ENCODE peak calls at places on chromosomes 11 and 22, in six cellular contexts. Y is stomach, S is suprapubic skin, P is GM12878, N is H1, X is K562. A is an unnamed sample.

GRCh38 chr11:78066471-78066870 is 2.8 kb downstream of the THRSP start:
- DNase-seq in Y (no peak), S (no peak), P (no peak), N (no peak), X (no peak), A (no peak)

GRCh38 chr11:8265681-8266241 is 2.1 kb upstream of the LMO1 start:
- DNase-seq in Y (no peak), S (peak), P (no peak), N (no peak), X (no peak), A (no peak)

GRCh38 chr11:29816359-29816758 is 200.5 kb downstream of the KCNA4 start:
- DNase-seq in Y (no peak), S (no peak), P (no peak), N (no peak), X (no peak), A (no peak)

GRCh38 chr22:39221999-39222686 is 22.6 kb downstream of the PDGFB start:
- DNase-seq in Y (no peak), S (no peak), P (no peak), N (no peak), X (no peak), A (no peak)

GRCh38 chr11:66860449-66860831 is 3.6 kb downstream of the LRFN4 start:
- DNase-seq in Y (no peak), S (peak), P (no peak), N (no peak), X (no peak), A (no peak)

GRCh38 chr22:41468381-41469217 is at the start of the genes ACO2 and PHF5A:
- DNase-seq in Y (peak), S (peak), P (peak), N (peak), X (peak), A (peak)

GRCh38 chr11:95596011-95596489 is 193.5 kb downstream of the FAM76B start:
- DNase-seq in Y (no peak), S (no peak), P (no peak), N (no peak), X (peak), A (no peak)

GRCh38 chr22:50699754-50700386 is 27.2 kb downstream of the SHANK3 start:
- DNase-seq in Y (no peak), S (peak), P (no peak), N (no peak), X (peak), A (no peak)

GRCh38 chr11:843818-844692 is 1.4 kb downstream of the TSPAN4 start:
- DNase-seq in Y (peak), S (peak), P (no peak), N (peak), X (peak), A (peak)

GRCh38 chr11:47259178-47259977 is 1.6 kb downstream of the NR1H3 start:
- DNase-seq in Y (peak), S (no peak), P (no peak), N (peak), X (peak), A (peak)

GRCh38 chr22:45087802-45088201 is 75.9 kb upstream of the NUP50 start:
- DNase-seq in Y (no peak), S (no peak), P (no peak), N (no peak), X (peak), A (no peak)

DNA sequence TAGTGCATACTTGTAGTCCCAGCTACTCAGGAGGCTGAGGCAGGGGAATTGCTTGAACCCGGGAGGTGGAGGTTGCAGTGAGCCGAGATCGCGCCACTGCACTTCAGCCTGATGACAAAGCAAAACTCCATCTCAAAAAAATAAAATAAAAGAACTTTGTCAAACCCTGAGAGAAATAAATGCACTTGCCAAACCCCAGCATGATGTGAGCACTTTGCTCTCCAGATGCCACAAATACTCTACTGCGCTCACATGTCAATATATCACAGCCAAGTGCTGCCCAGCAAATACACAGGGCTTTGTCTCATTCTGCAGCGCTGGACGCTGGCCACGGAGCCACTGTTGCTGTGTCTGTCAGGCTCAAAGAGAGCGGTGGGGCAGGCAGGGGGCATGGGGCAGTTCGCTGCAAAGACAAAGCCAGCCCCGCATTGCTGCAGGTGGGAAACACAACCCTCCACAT is 45.1 kb downstream of the AHNAK start:
- DNase-seq in Y (peak), S (peak), P (no peak), N (no peak), X (peak), A (no peak)
- H3K4me3 ChIP-seq in Y (no peak), S (no peak), P (no peak), N (no peak), X (no peak), A (no peak)

GRCh38 chr22:49152930-49153770 is 674.5 kb downstream of the BRD1 start:
- DNase-seq in Y (no peak), S (peak), P (no peak), N (no peak), X (no peak), A (no peak)

GRCh38 chr22:49153921-49154320 is 673.8 kb downstream of the BRD1 start:
- DNase-seq in Y (no peak), S (no peak), P (no peak), N (no peak), X (no peak), A (no peak)

GRCh38 chr22:49155809-49156580 is 671.7 kb downstream of the BRD1 start:
- DNase-seq in Y (no peak), S (no peak), P (no peak), N (no peak), X (no peak), A (no peak)

GRCh38 chr22:49155039-49155808 is 672.4 kb downstream of the BRD1 start:
- DNase-seq in Y (no peak), S (no peak), P (no peak), N (no peak), X (no peak), A (no peak)

GRCh38 chr22:49154433-49154832 is 673.2 kb downstream of the BRD1 start:
- DNase-seq in Y (no peak), S (no peak), P (no peak), N (no peak), X (no peak), A (no peak)
- TF ChIP-seq POLR2AphosphoS5 in Y (no peak), S (no peak), P (no peak), N (no peak), X (no peak), A (no peak)

DNA sequence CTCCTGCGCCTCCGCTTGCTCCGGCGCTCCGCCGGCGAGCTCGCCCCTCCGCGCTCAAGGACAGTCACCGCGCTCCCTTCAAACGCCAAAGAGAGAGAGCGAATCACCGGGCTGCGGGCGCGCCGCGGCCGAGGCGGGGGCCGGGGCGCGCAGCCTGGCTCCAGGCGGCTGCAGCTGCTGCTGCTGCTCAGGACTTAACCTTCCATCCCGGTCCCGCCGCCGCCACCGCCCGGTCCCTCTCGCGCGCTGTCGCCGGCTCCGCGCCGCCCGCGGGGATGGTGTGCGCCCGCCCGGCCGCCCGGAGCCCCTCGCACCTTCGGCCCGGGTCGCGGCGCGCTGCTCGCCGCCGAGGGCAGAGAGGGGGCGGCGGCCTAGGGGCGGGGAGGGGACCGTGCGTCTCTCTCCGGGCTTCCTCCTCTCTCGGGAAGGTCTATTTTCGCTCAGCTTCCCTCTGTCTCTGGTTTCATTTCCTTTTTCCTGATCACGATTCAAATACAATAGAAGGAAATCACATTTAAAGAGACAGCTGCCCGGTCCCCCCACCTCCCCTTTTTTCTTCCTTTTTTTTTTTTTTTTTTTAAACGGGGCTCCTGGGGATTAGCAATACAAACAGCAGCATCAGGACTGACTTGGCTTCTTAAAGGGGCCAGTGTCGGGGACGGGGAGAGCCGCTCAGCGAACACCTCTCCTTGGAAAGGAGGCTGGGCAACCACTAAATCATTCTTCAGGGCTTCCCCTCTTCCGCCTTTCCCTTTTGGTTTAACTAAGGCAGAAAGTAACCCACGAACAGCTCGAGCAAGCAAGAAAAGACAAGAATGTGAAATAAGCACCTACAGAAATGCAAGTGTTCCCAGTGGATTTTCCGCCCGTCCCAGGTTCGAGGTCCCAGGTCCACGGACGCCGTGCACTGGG is 22.1 kb downstream of the LMO2 start:
- DNase-seq in Y (no peak), S (no peak), P (no peak), N (peak), X (peak), A (peak)
- TF ChIP-seq EP300 in Y (no peak), S (no peak), P (no peak), N (peak), X (no peak), A (no peak)

GRCh38 chr11:35635933-35636332 is 17.7 kb downstream of the FJX1 start:
- DNase-seq in Y (no peak), S (no peak), P (no peak), N (no peak), X (no peak), A (no peak)
- H3K4me3 ChIP-seq in Y (no peak), S (no peak), P (no peak), N (no peak), X (no peak), A (no peak)

GRCh38 chr11:124760806-124761205 is 1.3 kb downstream of the ESAM start:
- DNase-seq in Y (no peak), S (no peak), P (no peak), N (no peak), X (no peak), A (no peak)

GRCh38 chr11:124760205-124760652 is 1.9 kb downstream of the ESAM start:
- DNase-seq in Y (no peak), S (no peak), P (no peak), N (peak), X (no peak), A (no peak)

GRCh38 chr11:124758355-124759267 is 3.5 kb downstream of the ESAM start:
- DNase-seq in Y (peak), S (peak), P (no peak), N (peak), X (peak), A (peak)

GRCh38 chr11:124761301-124762021 is 629 bp downstream of the ESAM start:
- DNase-seq in Y (no peak), S (no peak), P (no peak), N (peak), X (no peak), A (no peak)

DNA sequence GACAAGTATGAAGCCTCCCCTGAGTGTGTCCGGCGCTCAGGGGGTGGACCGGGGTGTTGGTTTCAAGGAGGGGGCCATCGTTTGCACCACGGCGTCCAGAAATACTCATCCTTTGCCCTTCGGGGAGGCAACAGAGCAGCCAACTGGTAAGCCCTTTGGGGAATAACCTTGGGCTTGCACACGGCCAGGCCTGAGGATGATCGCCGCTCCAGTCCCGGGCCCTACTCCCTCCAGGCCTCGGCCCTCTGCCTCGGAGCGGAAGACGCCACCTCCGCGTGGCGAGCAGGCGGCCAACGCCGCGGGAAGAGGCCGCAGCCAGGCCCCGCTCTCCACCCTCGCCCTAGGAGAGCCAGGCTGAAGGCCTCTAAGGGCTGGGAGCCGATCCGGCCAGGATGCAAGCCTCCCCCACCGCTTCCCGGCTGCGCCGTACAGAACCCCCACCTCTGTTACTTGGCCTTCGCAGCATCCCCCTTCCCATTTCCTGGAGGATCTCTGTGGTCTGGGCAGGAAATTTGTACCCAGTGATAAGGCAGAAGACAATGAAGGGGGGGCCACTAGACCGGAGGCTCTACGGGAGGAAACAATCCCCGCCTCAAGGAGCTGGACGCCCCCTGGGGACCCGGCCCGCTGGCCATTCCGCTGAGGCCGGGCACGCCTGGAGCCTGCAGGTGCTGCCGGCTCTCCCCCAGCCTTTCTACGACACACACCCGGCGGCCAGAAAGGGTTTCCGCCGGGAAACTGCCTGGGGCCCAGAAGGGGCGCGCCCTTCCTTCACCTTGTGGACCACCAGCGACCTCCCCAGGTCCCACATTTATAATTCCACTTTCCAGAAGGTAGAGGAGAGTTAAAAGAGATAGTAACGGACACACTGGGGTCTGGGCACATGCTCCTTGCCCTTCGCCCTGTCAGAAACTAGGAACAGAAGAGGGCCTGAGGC is 2.6 kb downstream of the ESAM start:
- DNase-seq in Y (no peak), S (no peak), P (no peak), N (peak), X (no peak), A (no peak)
- TF ChIP-seq POLR2AphosphoS5 in Y (no peak), S (no peak), P (no peak), N (no peak), X (no peak), A (peak)

GRCh38 chr11:69599502-69599901 is 41.5 kb upstream of the CCND1 start:
- DNase-seq in Y (no peak), S (no peak), P (no peak), N (peak), X (no peak), A (no peak)
- TF ChIP-seq EP300 in Y (no peak), S (no peak), P (no peak), N (no peak), X (no peak), A (no peak)